ENCODE peak calls at places on chromosomes 7 and 10, in ten cellular contexts. One of them, this sample, is unnamed.

GRCh38 chr10:49162063-49162462 is 26.1 kb downstream of the TMEM273 start:
- DNase-seq in stimulated activated CD4-positive, alpha-beta T cell treated with anti-CD3 and anti-CD28 coated beads, Interleukin-4, amount 100 ng/mL, for 1 hour: no peak
- DNase-seq in COR-L47: no peak
- DNase-seq in ELR: peak; percentile 39
- DNase-seq in IMR-90: peak; percentile 57
- DNase-seq in RPMI8226: no peak
- DNase-seq in non-pigmented ciliary epithelial cell: no peak
- DNase-seq in mucosa of descending colon: no peak
- DNase-seq in naive thymus-derived CD8-positive, alpha-beta T cell: no peak
- DNase-seq in T-cell: no peak
- DNase-seq in this sample: no peak

GRCh38 chr7:77327067-77327931 is 88.8 kb downstream of the GSAP start:
- DNase-seq in stimulated activated CD4-positive, alpha-beta T cell treated with anti-CD3 and anti-CD28 coated beads, Interleukin-4, amount 100 ng/mL, for 1 hour: no peak
- DNase-seq in COR-L47: peak; percentile 57
- DNase-seq in ELR: peak; percentile 85
- DNase-seq in IMR-90: peak; percentile 91
- DNase-seq in RPMI8226: no peak
- DNase-seq in non-pigmented ciliary epithelial cell: no peak
- DNase-seq in mucosa of descending colon: peak; percentile 47
- DNase-seq in naive thymus-derived CD8-positive, alpha-beta T cell: no peak
- DNase-seq in T-cell: no peak
- DNase-seq in this sample: no peak

GRCh38 chr10:109899578-109900355 is 23.5 kb downstream of the XPNPEP1 start:
- DNase-seq in stimulated activated CD4-positive, alpha-beta T cell treated with anti-CD3 and anti-CD28 coated beads, Interleukin-4, amount 100 ng/mL, for 1 hour: no peak
- DNase-seq in COR-L47: no peak
- DNase-seq in ELR: no peak
- DNase-seq in IMR-90: peak; percentile 51
- DNase-seq in RPMI8226: no peak
- DNase-seq in non-pigmented ciliary epithelial cell: no peak
- DNase-seq in mucosa of descending colon: no peak
- DNase-seq in naive thymus-derived CD8-positive, alpha-beta T cell: no peak
- DNase-seq in T-cell: no peak
- DNase-seq in this sample: no peak

GRCh38 chr7:120775703-120776265 is 82.2 kb downstream of the TSPAN12 start:
- DNase-seq in stimulated activated CD4-positive, alpha-beta T cell treated with anti-CD3 and anti-CD28 coated beads, Interleukin-4, amount 100 ng/mL, for 1 hour: no peak
- DNase-seq in COR-L47: no peak
- DNase-seq in ELR: no peak
- DNase-seq in IMR-90: no peak
- DNase-seq in RPMI8226: no peak
- DNase-seq in non-pigmented ciliary epithelial cell: no peak
- DNase-seq in mucosa of descending colon: no peak
- DNase-seq in naive thymus-derived CD8-positive, alpha-beta T cell: no peak
- DNase-seq in T-cell: no peak
- DNase-seq in this sample: no peak

GRCh38 chr10:5659702-5660528 is 6.5 kb downstream of the ASB13 start:
- DNase-seq in stimulated activated CD4-positive, alpha-beta T cell treated with anti-CD3 and anti-CD28 coated beads, Interleukin-4, amount 100 ng/mL, for 1 hour: no peak
- DNase-seq in COR-L47: no peak
- DNase-seq in ELR: peak; percentile 88
- DNase-seq in IMR-90: peak; percentile 79
- DNase-seq in RPMI8226: peak; percentile 51
- DNase-seq in non-pigmented ciliary epithelial cell: no peak
- DNase-seq in mucosa of descending colon: peak; percentile 72
- DNase-seq in naive thymus-derived CD8-positive, alpha-beta T cell: no peak
- DNase-seq in T-cell: no peak
- DNase-seq in this sample: peak; percentile 53

GRCh38 chr7:94135180-94135579 is 131.0 kb upstream of the BET1 start:
- DNase-seq in stimulated activated CD4-positive, alpha-beta T cell treated with anti-CD3 and anti-CD28 coated beads, Interleukin-4, amount 100 ng/mL, for 1 hour: no peak
- DNase-seq in COR-L47: no peak
- DNase-seq in ELR: no peak
- DNase-seq in IMR-90: peak; percentile 51
- DNase-seq in RPMI8226: no peak
- DNase-seq in non-pigmented ciliary epithelial cell: no peak
- DNase-seq in mucosa of descending colon: no peak
- DNase-seq in naive thymus-derived CD8-positive, alpha-beta T cell: no peak
- DNase-seq in T-cell: no peak
- DNase-seq in this sample: no peak

GRCh38 chr10:124590216-124591122 is 128.8 kb downstream of the LHPP start:
- DNase-seq in stimulated activated CD4-positive, alpha-beta T cell treated with anti-CD3 and anti-CD28 coated beads, Interleukin-4, amount 100 ng/mL, for 1 hour: no peak
- DNase-seq in COR-L47: no peak
- DNase-seq in ELR: no peak
- DNase-seq in IMR-90: no peak
- DNase-seq in RPMI8226: no peak
- DNase-seq in non-pigmented ciliary epithelial cell: no peak
- DNase-seq in mucosa of descending colon: peak; percentile 37
- DNase-seq in naive thymus-derived CD8-positive, alpha-beta T cell: peak; percentile 38
- DNase-seq in T-cell: no peak
- DNase-seq in this sample: no peak

GRCh38 chr7:32871624-32872371 is 19.8 kb downstream of the KBTBD2 start:
- DNase-seq in stimulated activated CD4-positive, alpha-beta T cell treated with anti-CD3 and anti-CD28 coated beads, Interleukin-4, amount 100 ng/mL, for 1 hour: no peak
- DNase-seq in COR-L47: no peak
- DNase-seq in ELR: no peak
- DNase-seq in IMR-90: no peak
- DNase-seq in RPMI8226: no peak
- DNase-seq in non-pigmented ciliary epithelial cell: no peak
- DNase-seq in mucosa of descending colon: no peak
- DNase-seq in naive thymus-derived CD8-positive, alpha-beta T cell: no peak
- DNase-seq in T-cell: no peak
- DNase-seq in this sample: no peak

GRCh38 chr10:93712593-93712992 is 10.2 kb upstream of the FRA10AC1 start:
- DNase-seq in stimulated activated CD4-positive, alpha-beta T cell treated with anti-CD3 and anti-CD28 coated beads, Interleukin-4, amount 100 ng/mL, for 1 hour: no peak
- DNase-seq in COR-L47: no peak
- DNase-seq in ELR: no peak
- DNase-seq in IMR-90: no peak
- DNase-seq in RPMI8226: no peak
- DNase-seq in non-pigmented ciliary epithelial cell: no peak
- DNase-seq in mucosa of descending colon: no peak
- DNase-seq in naive thymus-derived CD8-positive, alpha-beta T cell: no peak
- DNase-seq in T-cell: no peak
- DNase-seq in this sample: no peak

GRCh38 chr10:99920486-99920885 is 89.3 kb downstream of the DNMBP start:
- DNase-seq in stimulated activated CD4-positive, alpha-beta T cell treated with anti-CD3 and anti-CD28 coated beads, Interleukin-4, amount 100 ng/mL, for 1 hour: no peak
- DNase-seq in COR-L47: no peak
- DNase-seq in ELR: no peak
- DNase-seq in IMR-90: no peak
- DNase-seq in RPMI8226: no peak
- DNase-seq in non-pigmented ciliary epithelial cell: no peak
- DNase-seq in mucosa of descending colon: no peak
- DNase-seq in naive thymus-derived CD8-positive, alpha-beta T cell: no peak
- DNase-seq in T-cell: no peak
- DNase-seq in this sample: no peak

GRCh38 chr10:2137549-2138174 is 400.3 kb upstream of the ADARB2 start:
- DNase-seq in stimulated activated CD4-positive, alpha-beta T cell treated with anti-CD3 and anti-CD28 coated beads, Interleukin-4, amount 100 ng/mL, for 1 hour: no peak
- DNase-seq in COR-L47: peak; percentile 5
- DNase-seq in ELR: no peak
- DNase-seq in IMR-90: no peak
- DNase-seq in RPMI8226: peak; percentile 16
- DNase-seq in non-pigmented ciliary epithelial cell: no peak
- DNase-seq in mucosa of descending colon: no peak
- DNase-seq in naive thymus-derived CD8-positive, alpha-beta T cell: no peak
- DNase-seq in T-cell: no peak
- DNase-seq in this sample: no peak

GRCh38 chr7:2710901-2711551 is 23.0 kb downstream of the AMZ1 start:
- DNase-seq in stimulated activated CD4-positive, alpha-beta T cell treated with anti-CD3 and anti-CD28 coated beads, Interleukin-4, amount 100 ng/mL, for 1 hour: no peak
- DNase-seq in COR-L47: no peak
- DNase-seq in ELR: peak; percentile 25
- DNase-seq in IMR-90: peak; percentile 32
- DNase-seq in RPMI8226: peak; percentile 71
- DNase-seq in non-pigmented ciliary epithelial cell: no peak
- DNase-seq in mucosa of descending colon: no peak
- DNase-seq in naive thymus-derived CD8-positive, alpha-beta T cell: peak; percentile 62
- DNase-seq in T-cell: peak; percentile 50
- DNase-seq in this sample: no peak

GRCh38 chr7:1432411-1433082 is 26.7 kb downstream of the MICALL2 start:
- DNase-seq in stimulated activated CD4-positive, alpha-beta T cell treated with anti-CD3 and anti-CD28 coated beads, Interleukin-4, amount 100 ng/mL, for 1 hour: peak; percentile 83
- DNase-seq in COR-L47: peak; percentile 44
- DNase-seq in ELR: peak; percentile 68
- DNase-seq in IMR-90: peak; percentile 27
- DNase-seq in RPMI8226: peak; percentile 83
- DNase-seq in non-pigmented ciliary epithelial cell: no peak
- DNase-seq in mucosa of descending colon: no peak
- DNase-seq in naive thymus-derived CD8-positive, alpha-beta T cell: peak; percentile 87
- DNase-seq in T-cell: peak; percentile 76
- DNase-seq in this sample: no peak

GRCh38 chr10:23198940-23199767 is 7.0 kb downstream of the PTF1A start:
- DNase-seq in stimulated activated CD4-positive, alpha-beta T cell treated with anti-CD3 and anti-CD28 coated beads, Interleukin-4, amount 100 ng/mL, for 1 hour: no peak
- DNase-seq in COR-L47: no peak
- DNase-seq in ELR: no peak
- DNase-seq in IMR-90: no peak
- DNase-seq in RPMI8226: no peak
- DNase-seq in non-pigmented ciliary epithelial cell: no peak
- DNase-seq in mucosa of descending colon: no peak
- DNase-seq in naive thymus-derived CD8-positive, alpha-beta T cell: no peak
- DNase-seq in T-cell: no peak
- DNase-seq in this sample: no peak

This sample was measured in type B pancreatic cell.